ENCODE peak calls at places on chromosomes 12 and 14, in four cellular contexts. One of them, this sample, is unnamed. For H3K79me2, the result is how much of the 10 kb centered on the place peaks cover.

GRCh38 chr14:96160030-96160912 is 44.4 kb upstream of the BDKRB2 start:
- DNase-seq in GM23338: no peak
- DNase-seq in fibroblast of lung: no peak
- DNase-seq in astrocyte: no peak
- DNase-seq in this sample: no peak

GRCh38 chr12:91129662-91130362 is 18.5 kb upstream of the LUM start:
- DNase-seq in GM23338: no peak
- DNase-seq in fibroblast of lung: no peak
- DNase-seq in astrocyte: no peak
- DNase-seq in this sample: no peak

GRCh38 chr12:14774944-14775651 is 28.2 kb downstream of the WBP11 start:
- DNase-seq in GM23338: peak
- DNase-seq in fibroblast of lung: peak
- DNase-seq in astrocyte: peak
- DNase-seq in this sample: no peak

GRCh38 chr14:20415723-20416622 is 2.7 kb upstream of the TEP1 start:
- DNase-seq in GM23338: peak
- DNase-seq in fibroblast of lung: peak
- DNase-seq in astrocyte: peak
- DNase-seq in this sample: no peak

GRCh38 chr14:61973981-61974380 is 211.8 kb downstream of the SNAPC1 start:
- DNase-seq in GM23338: no peak
- DNase-seq in fibroblast of lung: peak
- DNase-seq in astrocyte: peak
- DNase-seq in this sample: no peak

GRCh38 chr14:74389980-74390379 is 36.0 kb downstream of the SYNDIG1L start:
- DNase-seq in GM23338: no peak
- DNase-seq in fibroblast of lung: no peak
- DNase-seq in astrocyte: no peak
- DNase-seq in this sample: no peak

GRCh38 chr14:56271988-56272387 is 153.8 kb downstream of the PELI2 start:
- DNase-seq in GM23338: no peak
- DNase-seq in fibroblast of lung: peak
- DNase-seq in astrocyte: peak
- DNase-seq in this sample: no peak

GRCh38 chr12:5685935-5686334 is 254.0 kb downstream of the NTF3 start:
- DNase-seq in GM23338: no peak
- DNase-seq in fibroblast of lung: no peak
- DNase-seq in astrocyte: no peak
- DNase-seq in this sample: no peak

GRCh38 chr12:42524716-42525115 is 64.8 kb downstream of the PRICKLE1 start:
- DNase-seq in GM23338: no peak
- DNase-seq in fibroblast of lung: no peak
- DNase-seq in astrocyte: no peak
- DNase-seq in this sample: no peak

GRCh38 chr12:111578971-111579340 is 20.2 kb downstream of the ATXN2 start:
- DNase-seq in GM23338: no peak
- DNase-seq in fibroblast of lung: no peak
- DNase-seq in astrocyte: no peak
- DNase-seq in this sample: no peak

DNA sequence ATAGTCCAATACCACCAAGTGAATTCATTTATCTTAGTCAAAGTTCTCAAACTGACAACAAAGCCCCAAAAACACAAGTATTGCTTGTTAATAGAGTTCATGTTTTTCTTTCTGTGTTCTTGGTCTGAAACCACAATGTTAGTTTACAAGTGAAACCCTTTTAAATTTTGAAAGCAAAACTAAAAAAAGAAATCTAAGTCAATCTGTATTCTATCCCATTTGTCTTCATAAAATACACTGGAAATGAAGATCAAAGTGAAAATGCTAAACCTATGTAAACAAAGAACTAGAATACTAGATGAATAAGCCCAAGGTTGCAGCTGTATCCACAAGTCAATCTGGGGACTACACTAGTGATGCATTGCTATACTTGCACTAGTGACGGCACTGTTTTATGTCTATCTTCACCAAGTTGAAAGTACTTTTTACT is 10.4 kb downstream of the MAP4K5 start:
- DNase-seq in GM23338: no peak
- DNase-seq in fibroblast of lung: peak
- DNase-seq in astrocyte: peak
- DNase-seq in this sample: no peak
- H3K79me2 ChIP-seq in GM23338: half or more
- H3K79me2 ChIP-seq in fibroblast of lung: half or more
- H3K79me2 ChIP-seq in astrocyte: half or more
- H3K79me2 ChIP-seq in this sample: half or more

DNA sequence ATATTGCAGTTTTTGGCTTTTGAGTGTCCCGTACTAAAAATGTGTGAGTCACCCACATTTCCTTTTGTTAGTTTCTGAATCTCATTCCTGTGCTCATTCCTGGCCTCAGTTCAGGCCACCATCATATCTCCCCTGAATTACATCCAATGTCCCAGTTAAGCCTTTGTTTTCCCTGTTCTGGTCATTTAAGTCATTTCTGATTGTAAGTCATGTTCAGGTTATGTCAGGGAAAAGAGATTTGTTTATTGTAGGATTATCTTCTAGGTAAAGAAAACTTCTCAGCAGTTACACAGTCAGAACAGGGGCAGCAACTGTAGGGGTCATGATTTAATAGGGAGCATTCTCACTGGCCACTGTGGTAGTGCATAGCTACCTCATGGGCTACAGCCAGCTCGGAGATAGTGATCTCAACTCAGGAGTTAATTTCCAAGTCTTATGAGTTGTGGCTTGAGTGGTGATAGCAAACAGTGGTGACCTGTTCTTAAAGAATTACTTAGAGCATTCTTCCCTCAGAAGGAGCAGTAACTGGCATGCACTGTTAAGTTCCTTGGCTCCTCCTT is 6.7 kb downstream of the DDX47 start:
- DNase-seq in GM23338: no peak
- DNase-seq in fibroblast of lung: peak
- DNase-seq in astrocyte: peak
- DNase-seq in this sample: peak
- H3K79me2 ChIP-seq in GM23338: half or more
- H3K79me2 ChIP-seq in fibroblast of lung: under half
- H3K79me2 ChIP-seq in astrocyte: half or more
- H3K79me2 ChIP-seq in this sample: half or more

GRCh38 chr12:46985816-46986215 is 93.6 kb upstream of the PCED1B start:
- DNase-seq in GM23338: no peak
- DNase-seq in fibroblast of lung: no peak
- DNase-seq in astrocyte: no peak
- DNase-seq in this sample: no peak

GRCh38 chr12:46983393-46983793 is 96.0 kb upstream of the PCED1B start:
- DNase-seq in GM23338: no peak
- DNase-seq in fibroblast of lung: no peak
- DNase-seq in astrocyte: no peak
- DNase-seq in this sample: no peak

GRCh38 chr12:46981627-46982026 is 97.8 kb upstream of the PCED1B start:
- DNase-seq in GM23338: no peak
- DNase-seq in fibroblast of lung: no peak
- DNase-seq in astrocyte: no peak
- DNase-seq in this sample: no peak

GRCh38 chr12:46983959-46984833 is 95.2 kb upstream of the PCED1B start:
- DNase-seq in GM23338: peak
- DNase-seq in fibroblast of lung: peak
- DNase-seq in astrocyte: no peak
- DNase-seq in this sample: no peak

GRCh38 chr12:46982629-46983392 is 96.6 kb upstream of the PCED1B start:
- DNase-seq in GM23338: no peak
- DNase-seq in fibroblast of lung: no peak
- DNase-seq in astrocyte: no peak
- DNase-seq in this sample: no peak
- H3K79me2 ChIP-seq in GM23338: under half
- H3K79me2 ChIP-seq in fibroblast of lung: under half
- H3K79me2 ChIP-seq in astrocyte: under half
- H3K79me2 ChIP-seq in this sample: under half

DNA sequence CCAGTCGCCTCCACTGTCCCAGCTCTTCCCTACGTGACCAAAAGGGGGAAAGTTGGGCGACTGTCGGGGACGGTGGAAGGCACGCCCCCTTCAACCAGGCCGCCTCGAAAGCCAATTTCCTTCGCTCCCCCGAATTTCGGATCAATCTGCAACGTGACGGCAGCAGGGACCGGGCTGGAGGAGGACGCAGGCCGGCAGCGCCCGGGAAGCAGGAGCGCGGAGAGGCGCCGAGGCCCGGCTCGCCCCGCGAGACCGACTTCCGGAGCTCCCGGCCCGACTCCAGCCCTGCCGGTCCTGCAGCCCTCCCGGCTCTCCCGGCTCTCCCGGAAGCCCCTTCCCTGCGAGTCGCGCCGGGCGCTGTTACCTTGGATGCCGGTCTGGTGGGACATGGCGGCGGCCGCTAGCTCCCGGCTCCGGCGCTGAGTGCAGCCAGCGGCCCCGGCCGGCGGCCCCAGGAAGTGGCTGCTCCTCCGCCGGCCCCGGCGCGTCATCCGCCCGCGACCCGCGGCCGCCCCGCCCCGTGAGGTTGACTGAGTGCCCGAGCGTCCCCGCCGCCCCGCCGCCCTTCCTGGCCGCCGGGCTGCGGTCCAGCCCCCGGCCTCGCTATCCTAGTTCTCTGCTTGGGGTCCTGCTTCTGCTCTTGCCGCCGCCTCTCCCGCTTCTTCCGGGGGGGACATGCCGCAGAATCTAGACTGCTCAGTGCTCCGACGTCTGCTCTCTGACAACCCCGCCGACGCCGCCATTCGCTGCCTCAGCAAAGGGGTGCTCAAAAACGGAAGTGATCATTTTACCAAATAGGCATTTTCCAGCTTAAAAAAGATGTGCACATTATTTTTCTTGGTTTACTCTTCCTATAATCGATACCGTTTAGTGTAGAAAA is at the start of gene TWF1:
- DNase-seq in GM23338: peak
- DNase-seq in fibroblast of lung: peak
- DNase-seq in astrocyte: peak
- DNase-seq in this sample: no peak
- H3K79me2 ChIP-seq in GM23338: under half
- H3K79me2 ChIP-seq in fibroblast of lung: under half
- H3K79me2 ChIP-seq in astrocyte: under half
- H3K79me2 ChIP-seq in this sample: under half

GRCh38 chr12:122841544-122842321 is 6.5 kb downstream of the HIP1R start:
- DNase-seq in GM23338: peak
- DNase-seq in fibroblast of lung: peak
- DNase-seq in astrocyte: peak
- DNase-seq in this sample: no peak

GRCh38 chr12:122844366-122844971 is 9.2 kb downstream of the HIP1R start:
- DNase-seq in GM23338: no peak
- DNase-seq in fibroblast of lung: no peak
- DNase-seq in astrocyte: no peak
- DNase-seq in this sample: no peak

GRCh38 chr12:122845041-122845864 is 10.0 kb downstream of the HIP1R start:
- DNase-seq in GM23338: peak
- DNase-seq in fibroblast of lung: no peak
- DNase-seq in astrocyte: no peak
- DNase-seq in this sample: no peak

GRCh38 chr12:122842505-122843405 is 7.5 kb downstream of the HIP1R start:
- DNase-seq in GM23338: no peak
- DNase-seq in fibroblast of lung: peak
- DNase-seq in astrocyte: no peak
- DNase-seq in this sample: no peak

GRCh38 chr12:122843472-122843871 is 8.2 kb downstream of the HIP1R start:
- DNase-seq in GM23338: no peak
- DNase-seq in fibroblast of lung: no peak
- DNase-seq in astrocyte: no peak
- DNase-seq in this sample: no peak
- H3K79me2 ChIP-seq in GM23338: under half
- H3K79me2 ChIP-seq in fibroblast of lung: under half
- H3K79me2 ChIP-seq in astrocyte: under half
- H3K79me2 ChIP-seq in this sample: half or more

GRCh38 chr14:60771117-60771516 is 36.6 kb downstream of the MNAT1 start:
- DNase-seq in GM23338: no peak
- DNase-seq in fibroblast of lung: no peak
- DNase-seq in astrocyte: no peak
- DNase-seq in this sample: no peak
- H3K79me2 ChIP-seq in GM23338: half or more
- H3K79me2 ChIP-seq in fibroblast of lung: under half
- H3K79me2 ChIP-seq in astrocyte: half or more
- H3K79me2 ChIP-seq in this sample: half or more

DNA sequence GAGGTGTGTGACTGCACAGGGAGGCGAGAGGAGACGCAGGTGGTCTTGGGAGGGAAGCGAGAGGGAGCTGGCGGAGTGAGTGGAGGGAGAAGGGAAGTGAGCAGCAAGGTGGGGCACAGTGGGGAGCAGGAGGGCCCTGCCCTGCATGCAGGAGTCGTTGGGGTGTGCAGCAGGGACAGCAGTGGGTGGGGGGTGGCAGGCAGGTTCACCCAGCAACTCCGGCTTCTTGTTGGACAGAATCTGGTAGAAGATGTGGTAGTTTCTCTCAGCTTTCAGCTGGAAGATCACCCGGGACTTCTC is 5.0 kb downstream of the MYH6 start:
- DNase-seq in GM23338: no peak
- DNase-seq in fibroblast of lung: no peak
- DNase-seq in astrocyte: no peak
- DNase-seq in this sample: no peak
- H3K79me2 ChIP-seq in GM23338: under half
- H3K79me2 ChIP-seq in fibroblast of lung: under half
- H3K79me2 ChIP-seq in astrocyte: under half
- H3K79me2 ChIP-seq in this sample: under half